ENCODE peak calls at places on chromosomes 11 and 22, in six cellular contexts. V is neuronal stem cell, C is trophoblast cell, G is H1, F is IMR-90, L is mesendoderm. H is an unnamed sample.

GRCh38 chr22:35330258-35330861 is 30.7 kb downstream of the TOM1 start:
- DNase-seq in G (no peak), F (peak; percentile 86), V (no peak), C (peak; percentile 52), L (no peak), H (peak; percentile 94)

GRCh38 chr11:64647019-64647805 is 56.2 kb downstream of the SLC22A12 start:
- DNase-seq in F (no peak), V (no peak), G (no peak), L (no peak), C (no peak), H (no peak)

GRCh38 chr11:31656051-31656450 is 146.5 kb downstream of the ELP4 start:
- DNase-seq in G (no peak), F (peak; percentile 9), L (no peak), C (no peak), V (no peak), H (peak; percentile 5)

GRCh38 chr22:42368379-42369249 is 63.6 kb downstream of the NFAM1 start:
- DNase-seq in L (no peak), V (no peak), C (peak; percentile 86), F (no peak), G (no peak), H (no peak)

GRCh38 chr11:13216019-13217006 is 61.3 kb upstream of the BMAL1 start:
- DNase-seq in L (peak; percentile 95), G (no peak), V (peak; percentile 62), C (peak; percentile 92), F (peak; percentile 98), H (peak; percentile 98)

GRCh38 chr11:64998141-64998540 is 1.4 kb upstream of the BATF2 start:
- DNase-seq in L (peak; percentile 48), V (no peak), C (peak; percentile 76), G (no peak), F (no peak), H (no peak)

GRCh38 chr11:120719348-120719747 is 207.8 kb downstream of the GRIK4 start:
- DNase-seq in F (peak; percentile 34), G (no peak), C (no peak), L (peak; percentile 31), V (no peak), H (peak; percentile 57)

GRCh38 chr22:48888466-48889208 is 939.0 kb downstream of the BRD1 start:
- DNase-seq in V (no peak), C (no peak), G (no peak), L (no peak), F (no peak), H (no peak)

GRCh38 chr22:37647928-37648327 is 8.5 kb downstream of the SH3BP1 start:
- DNase-seq in C (no peak), V (no peak), G (no peak), F (no peak), L (no peak), H (no peak)

GRCh38 chr11:109680127-109680526 is 258.1 kb downstream of the C11orf87 start:
- DNase-seq in F (peak; percentile 18), L (no peak), C (no peak), V (no peak), G (no peak), H (peak; percentile 14)

GRCh38 chr11:127350476-127350875 is 349.9 kb upstream of the KIRREL3 start:
- DNase-seq in L (no peak), V (no peak), G (no peak), F (no peak), C (no peak), H (no peak)

GRCh38 chr22:27193215-27193614 is 535.8 kb downstream of the MIAT start:
- DNase-seq in G (no peak), L (peak; percentile 13), C (no peak), F (no peak), V (no peak), H (no peak)

GRCh38 chr11:21195995-21196394 is 526.6 kb downstream of the NELL1 start:
- DNase-seq in C (no peak), V (no peak), F (no peak), G (no peak), L (no peak), H (no peak)

GRCh38 chr11:123653997-123654565 is 343 bp downstream of the SCN3B start:
- DNase-seq in L (no peak), C (peak; percentile 43), V (peak; percentile 67), G (no peak), F (peak; percentile 34), H (peak; percentile 60)

GRCh38 chr22:41914611-41915034 is 251 bp downstream of the SHISA8 start:
- DNase-seq in V (no peak), G (no peak), C (no peak), L (no peak), F (no peak), H (no peak)

GRCh38 chr22:33921576-33922181 is 1.4 kb upstream of the LARGE1 start:
- DNase-seq in C (no peak), F (peak; percentile 60), G (no peak), L (peak; percentile 82), V (peak; percentile 86), H (peak; percentile 83)

GRCh38 chr11:73258104-73258684 is 13.9 kb upstream of the P2RY6 start:
- DNase-seq in F (no peak), L (no peak), V (no peak), G (no peak), C (no peak), H (no peak)

GRCh38 chr11:37006563-37006962 is 408.5 kb upstream of the RAG2 start:
- DNase-seq in L (peak; percentile 2), G (no peak), C (no peak), V (no peak), F (no peak), H (no peak)

GRCh38 chr11:121508449-121508848 is 55.7 kb upstream of the SORL1-AS1 start:
- DNase-seq in C (no peak), V (peak; percentile 32), L (peak; percentile 95), F (no peak), G (no peak), H (no peak)

GRCh38 chr22:35154937-35155387 is 89.0 kb downstream of the ISX start:
- DNase-seq in C (peak; percentile 33), V (peak; percentile 56), F (peak; percentile 35), L (peak; percentile 95), G (peak; percentile 81), H (peak; percentile 50)

GRCh38 chr11:70076461-70076931 is 1.6 kb upstream of the ANO1 start:
- DNase-seq in G (no peak), V (no peak), F (no peak), L (no peak), C (no peak), H (peak; percentile 58)

GRCh38 chr11:3120071-3120792 is 44.9 kb downstream of the OSBPL5 start:
- DNase-seq in G (no peak), V (no peak), L (no peak), F (no peak), C (no peak), H (no peak)

GRCh38 chr22:26632422-26633155 is 10.8 kb downstream of the CRYBA4 start:
- DNase-seq in V (no peak), G (no peak), C (no peak), L (peak; percentile 94), F (no peak), H (no peak)

DNA sequence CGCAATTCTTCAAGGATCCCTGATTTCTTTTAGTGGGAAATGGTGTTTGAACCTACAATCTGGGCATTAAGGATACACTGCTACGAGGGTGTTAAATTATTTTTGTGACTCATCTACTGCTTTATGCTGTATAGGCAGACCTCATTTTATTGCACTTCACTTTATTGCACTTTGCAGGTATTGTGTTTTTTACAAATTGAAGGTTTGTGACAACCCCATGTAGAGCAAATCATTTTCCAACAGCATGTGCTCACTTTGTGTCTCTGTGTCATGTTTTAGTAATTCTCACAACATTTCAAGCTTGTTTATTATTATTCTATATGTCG is 19.2 kb upstream of the MPZL2 start:
- DNase-seq in F (no peak), L (no peak), V (no peak), G (no peak), C (no peak), H (no peak)
- H2AK5ac ChIP-seq in F (no peak overlapping the region), L (no peak overlapping the region), V (no peak overlapping the region), G (no peak overlapping the region), C (no peak overlapping the region), H (no peak overlapping the region)

GRCh38 chr22:31088233-31088986 is 7.3 kb downstream of the SMTN start:
- DNase-seq in V (no peak), G (no peak), C (no peak), L (no peak), F (no peak), H (no peak)
- H3K4me3 ChIP-seq in V (no peak overlapping the region), G (no peak overlapping the region), C (no peak overlapping the region), L (no peak overlapping the region), F (no peak overlapping the region), H (no peak overlapping the region)

GRCh38 chr11:45043755-45044475 is 93.2 kb upstream of the TP53I11 start:
- DNase-seq in C (no peak), F (no peak), L (no peak), G (no peak), V (no peak), H (no peak)

GRCh38 chr11:45048870-45049825 is 97.3 kb upstream of the PRDM11 start:
- DNase-seq in L (no peak), G (no peak), V (no peak), F (peak; percentile 11), C (no peak), H (no peak)

GRCh38 chr11:45042560-45042959 is 91.9 kb upstream of the TP53I11 start:
- DNase-seq in L (no peak), F (no peak), G (no peak), C (no peak), V (no peak), H (no peak)

GRCh38 chr11:45048313-45048841 is 97.7 kb upstream of the TP53I11 start:
- DNase-seq in F (no peak), L (no peak), C (no peak), V (no peak), G (no peak), H (no peak)

DNA sequence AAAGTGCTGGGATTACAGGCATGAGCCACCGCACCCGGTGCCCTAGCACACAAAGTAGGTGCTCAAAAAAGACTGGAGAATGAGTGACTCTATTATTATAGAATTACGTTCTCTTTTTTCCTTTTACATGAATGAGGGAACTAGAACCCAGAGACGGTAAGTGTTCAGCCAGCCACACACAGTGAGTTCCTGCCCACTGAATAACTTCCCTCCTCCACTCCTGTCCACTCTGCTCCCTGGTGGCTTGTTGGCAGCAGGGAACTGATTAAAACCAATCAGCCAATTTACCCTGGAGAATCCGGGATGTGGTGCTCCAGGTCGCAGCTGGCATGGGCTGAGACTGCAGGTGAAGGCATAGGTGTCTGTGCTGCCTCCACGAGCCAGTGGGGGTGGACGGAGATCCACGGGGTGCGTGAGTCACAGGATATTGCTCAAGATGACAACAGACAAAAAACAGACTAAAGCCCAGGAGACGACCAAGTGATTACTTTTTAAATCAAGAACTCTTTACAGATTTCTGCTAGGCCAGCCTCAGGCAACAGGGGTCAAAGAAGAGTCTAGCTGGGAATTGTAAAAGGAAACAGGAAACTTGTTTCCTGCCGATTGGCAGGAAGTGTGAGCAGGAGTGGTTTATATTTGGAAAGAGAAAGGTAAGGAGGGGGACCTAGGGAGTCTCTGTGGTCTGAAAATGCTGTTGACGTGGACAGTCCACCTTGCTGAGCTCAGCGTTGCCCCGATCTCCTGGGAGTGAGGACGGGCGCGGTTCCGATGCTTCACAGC is 95.2 kb upstream of the TP53I11 start:
- DNase-seq in V (no peak), L (peak; percentile 53), C (no peak), G (no peak), F (peak; percentile 50), H (peak; percentile 85)
- H3K9ac ChIP-seq in V (no peak overlapping the region), L (no peak overlapping the region), C (no peak overlapping the region), G (no peak overlapping the region), F (no peak overlapping the region), H (peak overlapping the region; percentile 53)

DNA sequence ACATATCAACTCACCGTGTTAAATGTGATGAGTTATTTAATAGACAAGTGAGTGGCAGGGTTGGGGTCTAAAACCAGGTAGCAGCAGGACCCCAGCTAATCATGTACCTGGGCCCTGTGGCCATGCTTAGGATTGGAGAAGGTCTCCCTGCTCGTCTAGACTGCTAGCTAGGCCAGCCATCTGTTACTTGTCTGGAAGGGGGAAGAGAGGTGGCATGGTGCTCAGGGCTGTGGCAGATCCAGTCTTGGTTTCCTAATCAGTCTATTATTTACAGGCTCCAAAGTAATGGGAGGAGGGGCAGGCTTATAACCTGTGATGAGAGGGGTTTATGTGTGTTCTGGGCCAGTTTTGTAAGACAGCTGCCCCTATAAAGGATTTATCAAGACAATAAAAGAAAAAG is 105.9 kb downstream of the NTM start:
- DNase-seq in V (no peak), F (no peak), L (no peak), C (no peak), G (no peak), H (no peak)
- H2AK5ac ChIP-seq in V (no peak overlapping the region), F (no peak overlapping the region), L (no peak overlapping the region), C (no peak overlapping the region), G (no peak overlapping the region), H (no peak overlapping the region)